ENCODE peak calls at places on chromosomes 5 and 9, in ten cellular contexts. One of them, this sample, is unnamed. For H3K9me3, the result is how much of the 10 kb centered on the place peaks cover.

GRCh38 chr5:172868924-172869565 is 35.0 kb downstream of the ERGIC1 start:
- DNase-seq in CD4-positive, CD25-positive, alpha-beta regulatory T cell: no peak
- DNase-seq in MM.1S: no peak
- DNase-seq in suprapubic skin: peak
- DNase-seq in naive thymus-derived CD4-positive, alpha-beta T cell: no peak
- DNase-seq in uterus: peak
- DNase-seq in psoas muscle: peak
- DNase-seq in thyroid gland: peak
- DNase-seq in PC-3: peak
- DNase-seq in CD8-positive, alpha-beta memory T cell: no peak
- DNase-seq in this sample: no peak

GRCh38 chr5:94888674-94889073 is 270.2 kb downstream of the SLF1 start:
- DNase-seq in CD4-positive, CD25-positive, alpha-beta regulatory T cell: no peak
- DNase-seq in MM.1S: no peak
- DNase-seq in suprapubic skin: no peak
- DNase-seq in naive thymus-derived CD4-positive, alpha-beta T cell: no peak
- DNase-seq in uterus: no peak
- DNase-seq in psoas muscle: no peak
- DNase-seq in thyroid gland: no peak
- DNase-seq in PC-3: no peak
- DNase-seq in CD8-positive, alpha-beta memory T cell: no peak
- DNase-seq in this sample: no peak

GRCh38 chr5:172093965-172094364 is 87.5 kb upstream of the FBXW11 start:
- DNase-seq in CD4-positive, CD25-positive, alpha-beta regulatory T cell: no peak
- DNase-seq in MM.1S: no peak
- DNase-seq in suprapubic skin: no peak
- DNase-seq in naive thymus-derived CD4-positive, alpha-beta T cell: no peak
- DNase-seq in uterus: no peak
- DNase-seq in psoas muscle: no peak
- DNase-seq in thyroid gland: no peak
- DNase-seq in PC-3: no peak
- DNase-seq in CD8-positive, alpha-beta memory T cell: no peak
- DNase-seq in this sample: no peak

GRCh38 chr9:93223241-93224180 is 39.6 kb downstream of the WNK2 start:
- DNase-seq in CD4-positive, CD25-positive, alpha-beta regulatory T cell: no peak
- DNase-seq in MM.1S: no peak
- DNase-seq in suprapubic skin: no peak
- DNase-seq in naive thymus-derived CD4-positive, alpha-beta T cell: no peak
- DNase-seq in uterus: no peak
- DNase-seq in psoas muscle: no peak
- DNase-seq in thyroid gland: peak
- DNase-seq in PC-3: peak
- DNase-seq in CD8-positive, alpha-beta memory T cell: no peak
- DNase-seq in this sample: no peak

GRCh38 chr5:172102913-172103629 is 85.0 kb downstream of the STK10 start:
- DNase-seq in CD4-positive, CD25-positive, alpha-beta regulatory T cell: no peak
- DNase-seq in MM.1S: no peak
- DNase-seq in suprapubic skin: no peak
- DNase-seq in naive thymus-derived CD4-positive, alpha-beta T cell: no peak
- DNase-seq in uterus: peak
- DNase-seq in psoas muscle: peak
- DNase-seq in thyroid gland: no peak
- DNase-seq in PC-3: peak
- DNase-seq in CD8-positive, alpha-beta memory T cell: no peak
- DNase-seq in this sample: no peak

GRCh38 chr9:32344551-32345182 is 39.8 kb upstream of the ACO1 start:
- DNase-seq in CD4-positive, CD25-positive, alpha-beta regulatory T cell: no peak
- DNase-seq in MM.1S: peak
- DNase-seq in suprapubic skin: no peak
- DNase-seq in naive thymus-derived CD4-positive, alpha-beta T cell: no peak
- DNase-seq in uterus: no peak
- DNase-seq in psoas muscle: no peak
- DNase-seq in thyroid gland: no peak
- DNase-seq in PC-3: no peak
- DNase-seq in CD8-positive, alpha-beta memory T cell: no peak
- DNase-seq in this sample: no peak

GRCh38 chr5:15901151-15901550 is 278.4 kb downstream of the MARCHF11 start:
- DNase-seq in CD4-positive, CD25-positive, alpha-beta regulatory T cell: no peak
- DNase-seq in MM.1S: no peak
- DNase-seq in suprapubic skin: no peak
- DNase-seq in naive thymus-derived CD4-positive, alpha-beta T cell: no peak
- DNase-seq in uterus: no peak
- DNase-seq in psoas muscle: no peak
- DNase-seq in thyroid gland: no peak
- DNase-seq in PC-3: no peak
- DNase-seq in CD8-positive, alpha-beta memory T cell: no peak
- DNase-seq in this sample: no peak

GRCh38 chr5:154273028-154273617 is 82.6 kb downstream of the GALNT10 start:
- DNase-seq in CD4-positive, CD25-positive, alpha-beta regulatory T cell: peak
- DNase-seq in MM.1S: peak
- DNase-seq in suprapubic skin: no peak
- DNase-seq in naive thymus-derived CD4-positive, alpha-beta T cell: no peak
- DNase-seq in uterus: peak
- DNase-seq in psoas muscle: peak
- DNase-seq in thyroid gland: peak
- DNase-seq in PC-3: no peak
- DNase-seq in CD8-positive, alpha-beta memory T cell: no peak
- DNase-seq in this sample: no peak

GRCh38 chr9:135898634-135899407 is 8.5 kb downstream of the CAMSAP1 start:
- DNase-seq in CD4-positive, CD25-positive, alpha-beta regulatory T cell: no peak
- DNase-seq in MM.1S: peak
- DNase-seq in suprapubic skin: no peak
- DNase-seq in naive thymus-derived CD4-positive, alpha-beta T cell: no peak
- DNase-seq in uterus: no peak
- DNase-seq in psoas muscle: no peak
- DNase-seq in thyroid gland: no peak
- DNase-seq in PC-3: peak
- DNase-seq in CD8-positive, alpha-beta memory T cell: no peak
- DNase-seq in this sample: no peak

GRCh38 chr5:41924872-41925554 is at the start of gene FBXO4:
- DNase-seq in CD4-positive, CD25-positive, alpha-beta regulatory T cell: peak
- DNase-seq in MM.1S: peak
- DNase-seq in suprapubic skin: peak
- DNase-seq in naive thymus-derived CD4-positive, alpha-beta T cell: peak
- DNase-seq in uterus: peak
- DNase-seq in psoas muscle: peak
- DNase-seq in thyroid gland: peak
- DNase-seq in PC-3: peak
- DNase-seq in CD8-positive, alpha-beta memory T cell: peak
- DNase-seq in this sample: peak

GRCh38 chr5:121263456-121263855 is 588.2 kb upstream of the FTMT start:
- DNase-seq in CD4-positive, CD25-positive, alpha-beta regulatory T cell: no peak
- DNase-seq in MM.1S: no peak
- DNase-seq in suprapubic skin: no peak
- DNase-seq in naive thymus-derived CD4-positive, alpha-beta T cell: no peak
- DNase-seq in uterus: no peak
- DNase-seq in psoas muscle: no peak
- DNase-seq in thyroid gland: peak
- DNase-seq in PC-3: no peak
- DNase-seq in CD8-positive, alpha-beta memory T cell: no peak
- DNase-seq in this sample: no peak

GRCh38 chr5:9775339-9775738 is 145.2 kb upstream of the TAS2R1 start:
- DNase-seq in CD4-positive, CD25-positive, alpha-beta regulatory T cell: no peak
- DNase-seq in MM.1S: no peak
- DNase-seq in suprapubic skin: no peak
- DNase-seq in naive thymus-derived CD4-positive, alpha-beta T cell: no peak
- DNase-seq in uterus: no peak
- DNase-seq in psoas muscle: no peak
- DNase-seq in thyroid gland: no peak
- DNase-seq in PC-3: peak
- DNase-seq in CD8-positive, alpha-beta memory T cell: no peak
- DNase-seq in this sample: no peak

GRCh38 chr5:5348576-5348975 is 73.9 kb upstream of the ICE1 start:
- DNase-seq in CD4-positive, CD25-positive, alpha-beta regulatory T cell: no peak
- DNase-seq in MM.1S: no peak
- DNase-seq in suprapubic skin: no peak
- DNase-seq in naive thymus-derived CD4-positive, alpha-beta T cell: no peak
- DNase-seq in uterus: no peak
- DNase-seq in psoas muscle: no peak
- DNase-seq in thyroid gland: no peak
- DNase-seq in PC-3: no peak
- DNase-seq in CD8-positive, alpha-beta memory T cell: no peak
- DNase-seq in this sample: no peak

GRCh38 chr5:176444742-176445141 is 3.4 kb upstream of the FAF2 start:
- DNase-seq in CD4-positive, CD25-positive, alpha-beta regulatory T cell: no peak
- DNase-seq in MM.1S: no peak
- DNase-seq in suprapubic skin: no peak
- DNase-seq in naive thymus-derived CD4-positive, alpha-beta T cell: no peak
- DNase-seq in uterus: no peak
- DNase-seq in psoas muscle: no peak
- DNase-seq in thyroid gland: no peak
- DNase-seq in PC-3: no peak
- DNase-seq in CD8-positive, alpha-beta memory T cell: no peak
- DNase-seq in this sample: no peak

DNA sequence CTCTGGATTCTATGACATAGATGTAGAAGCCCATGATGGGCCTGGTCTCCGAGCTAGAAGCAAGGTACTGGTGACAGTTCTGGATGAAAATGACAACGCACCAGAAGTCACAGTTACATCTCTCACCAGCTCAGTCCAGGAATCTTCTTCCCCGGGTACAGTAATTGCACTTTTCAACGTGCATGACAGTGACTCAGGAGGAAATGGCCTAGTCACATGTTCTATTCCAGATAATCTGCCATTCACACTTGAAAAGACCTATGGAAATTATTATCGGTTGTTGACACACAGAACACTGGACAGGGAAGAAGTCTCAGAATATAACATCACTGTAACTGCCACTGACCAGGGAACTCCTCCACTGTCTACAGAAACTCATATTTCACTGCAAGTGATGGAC is 1.3 kb downstream of the PCDHGA4 start:
- DNase-seq in CD4-positive, CD25-positive, alpha-beta regulatory T cell: no peak
- DNase-seq in MM.1S: no peak
- DNase-seq in suprapubic skin: no peak
- DNase-seq in naive thymus-derived CD4-positive, alpha-beta T cell: no peak
- DNase-seq in uterus: no peak
- DNase-seq in psoas muscle: no peak
- DNase-seq in thyroid gland: no peak
- DNase-seq in PC-3: no peak
- DNase-seq in CD8-positive, alpha-beta memory T cell: no peak
- DNase-seq in this sample: no peak
- H3K9me3 ChIP-seq in CD4-positive, CD25-positive, alpha-beta regulatory T cell: under half
- H3K9me3 ChIP-seq in MM.1S: under half
- H3K9me3 ChIP-seq in suprapubic skin: half or more
- H3K9me3 ChIP-seq in naive thymus-derived CD4-positive, alpha-beta T cell: under half
- H3K9me3 ChIP-seq in uterus: under half
- H3K9me3 ChIP-seq in psoas muscle: under half
- H3K9me3 ChIP-seq in thyroid gland: under half
- H3K9me3 ChIP-seq in PC-3: under half
- H3K9me3 ChIP-seq in CD8-positive, alpha-beta memory T cell: under half
- H3K9me3 ChIP-seq in this sample: under half

DNA sequence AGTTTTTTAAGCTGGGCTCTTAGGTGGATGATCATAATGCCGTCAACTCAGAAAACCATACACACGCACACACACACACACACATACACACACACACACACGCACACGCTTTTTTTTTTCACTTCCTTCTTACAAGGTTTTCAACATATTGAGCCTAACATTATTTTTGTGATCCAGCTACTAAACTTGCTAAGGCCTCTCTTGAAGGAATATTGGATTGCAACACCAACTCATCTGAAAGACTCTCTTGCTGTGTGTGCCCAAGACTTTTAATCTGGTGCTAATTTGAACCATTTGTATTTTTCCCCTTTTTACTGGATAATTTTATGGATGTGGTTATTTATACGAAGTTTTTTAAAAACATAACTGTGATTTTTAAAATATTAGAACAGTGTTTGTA is 1045.2 kb downstream of the DTWD2 start:
- DNase-seq in CD4-positive, CD25-positive, alpha-beta regulatory T cell: no peak
- DNase-seq in MM.1S: no peak
- DNase-seq in suprapubic skin: no peak
- DNase-seq in naive thymus-derived CD4-positive, alpha-beta T cell: no peak
- DNase-seq in uterus: no peak
- DNase-seq in psoas muscle: no peak
- DNase-seq in thyroid gland: no peak
- DNase-seq in PC-3: no peak
- DNase-seq in CD8-positive, alpha-beta memory T cell: no peak
- DNase-seq in this sample: no peak
- H3K9me3 ChIP-seq in CD4-positive, CD25-positive, alpha-beta regulatory T cell: under half
- H3K9me3 ChIP-seq in MM.1S: under half
- H3K9me3 ChIP-seq in suprapubic skin: under half
- H3K9me3 ChIP-seq in naive thymus-derived CD4-positive, alpha-beta T cell: under half
- H3K9me3 ChIP-seq in uterus: under half
- H3K9me3 ChIP-seq in psoas muscle: under half
- H3K9me3 ChIP-seq in thyroid gland: under half
- H3K9me3 ChIP-seq in PC-3: under half
- H3K9me3 ChIP-seq in CD8-positive, alpha-beta memory T cell: under half
- H3K9me3 ChIP-seq in this sample: under half

DNA sequence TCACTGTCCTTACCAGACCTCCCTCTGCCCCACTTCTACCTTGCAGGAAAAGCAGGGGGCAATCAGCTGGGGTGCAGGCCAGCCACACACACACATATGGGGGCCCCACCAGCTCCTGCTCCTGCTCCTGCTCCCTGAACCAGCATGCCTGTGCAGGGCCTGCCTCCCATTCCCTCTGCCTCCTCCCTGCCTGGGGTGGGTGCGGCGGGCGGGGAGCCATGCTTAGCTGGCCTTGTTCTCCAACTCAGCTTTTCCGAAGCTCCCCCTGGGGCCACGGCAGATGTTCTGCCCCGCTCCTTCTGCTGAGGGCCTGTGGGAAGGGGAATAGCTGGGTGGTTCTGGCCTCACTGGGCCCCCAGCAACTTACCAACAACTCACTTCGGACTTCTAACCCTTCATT is 89.8 kb downstream of the ZNF354C start:
- DNase-seq in CD4-positive, CD25-positive, alpha-beta regulatory T cell: no peak
- DNase-seq in MM.1S: no peak
- DNase-seq in suprapubic skin: no peak
- DNase-seq in naive thymus-derived CD4-positive, alpha-beta T cell: no peak
- DNase-seq in uterus: no peak
- DNase-seq in psoas muscle: no peak
- DNase-seq in thyroid gland: no peak
- DNase-seq in PC-3: no peak
- DNase-seq in CD8-positive, alpha-beta memory T cell: no peak
- DNase-seq in this sample: no peak
- H3K9me3 ChIP-seq in CD4-positive, CD25-positive, alpha-beta regulatory T cell: under half
- H3K9me3 ChIP-seq in MM.1S: under half
- H3K9me3 ChIP-seq in suprapubic skin: under half
- H3K9me3 ChIP-seq in naive thymus-derived CD4-positive, alpha-beta T cell: under half
- H3K9me3 ChIP-seq in uterus: under half
- H3K9me3 ChIP-seq in psoas muscle: under half
- H3K9me3 ChIP-seq in thyroid gland: under half
- H3K9me3 ChIP-seq in PC-3: under half
- H3K9me3 ChIP-seq in CD8-positive, alpha-beta memory T cell: under half
- H3K9me3 ChIP-seq in this sample: under half

DNA sequence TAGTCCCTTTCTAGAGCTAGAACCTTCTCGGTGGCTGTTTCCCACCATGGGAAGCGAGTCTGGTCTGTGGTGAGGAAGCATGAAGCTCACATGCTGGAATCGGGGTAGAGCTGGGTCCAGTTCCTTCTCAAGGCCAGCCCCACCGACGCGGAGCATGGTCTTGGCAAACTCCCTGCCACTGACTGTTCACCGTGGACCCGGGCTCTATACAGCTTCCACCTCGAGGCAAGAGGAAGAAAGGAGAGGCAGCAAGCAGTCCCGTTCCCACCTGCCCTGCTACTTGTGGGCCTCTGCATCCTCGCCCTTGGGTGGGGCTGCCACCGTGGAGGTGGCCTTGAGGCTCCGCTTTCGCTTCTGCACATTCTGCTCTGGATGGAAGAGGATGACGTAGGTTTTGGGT is 13.7 kb downstream of the GRM6 start:
- DNase-seq in CD4-positive, CD25-positive, alpha-beta regulatory T cell: no peak
- DNase-seq in MM.1S: no peak
- DNase-seq in suprapubic skin: no peak
- DNase-seq in naive thymus-derived CD4-positive, alpha-beta T cell: no peak
- DNase-seq in uterus: no peak
- DNase-seq in psoas muscle: no peak
- DNase-seq in thyroid gland: no peak
- DNase-seq in PC-3: no peak
- DNase-seq in CD8-positive, alpha-beta memory T cell: no peak
- DNase-seq in this sample: no peak
- H3K9me3 ChIP-seq in CD4-positive, CD25-positive, alpha-beta regulatory T cell: under half
- H3K9me3 ChIP-seq in MM.1S: under half
- H3K9me3 ChIP-seq in suprapubic skin: under half
- H3K9me3 ChIP-seq in naive thymus-derived CD4-positive, alpha-beta T cell: under half
- H3K9me3 ChIP-seq in uterus: under half
- H3K9me3 ChIP-seq in psoas muscle: under half
- H3K9me3 ChIP-seq in thyroid gland: under half
- H3K9me3 ChIP-seq in PC-3: under half
- H3K9me3 ChIP-seq in CD8-positive, alpha-beta memory T cell: under half
- H3K9me3 ChIP-seq in this sample: under half

This sample was measured in T-helper 17 cell.